ENCODE peak calls at places on chromosomes 16 and 17, in seven cellular contexts. M is heart left ventricle, Y is uterus, C is tibial nerve, D is AG04450, V is BJ, I is left ventricle myocardium inferior. U is an unnamed sample.

GRCh38 chr17:17844500-17844899 is 7.7 kb upstream of the SREBF1 start:
- DNase-seq in M (no peak), Y (no peak), C (no peak), D (no peak), V (no peak), I (no peak), U (no peak)

GRCh38 chr17:44044092-44044491 is 22.4 kb downstream of the LSM12 start:
- DNase-seq in M (no peak), Y (peak), C (no peak), D (no peak), V (no peak), I (no peak), U (peak)

GRCh38 chr17:1232786-1233185 is 37.5 kb upstream of the BHLHA9 start:
- DNase-seq in M (no peak), Y (no peak), C (no peak), D (peak), V (peak), I (no peak), U (no peak)

GRCh38 chr16:58883131-58883530 is 149.0 kb upstream of the GOT2 start:
- DNase-seq in M (no peak), Y (no peak), C (no peak), D (no peak), V (no peak), I (no peak), U (no peak)

GRCh38 chr16:83247767-83248372 is 559.9 kb upstream of the HSBP1 start:
- DNase-seq in M (no peak), Y (no peak), C (no peak), D (no peak), V (no peak), I (no peak), U (no peak)

GRCh38 chr16:85321856-85322271 is 209.6 kb upstream of the CIBAR2 start:
- DNase-seq in M (peak), Y (peak), C (peak), D (peak), V (peak), I (peak), U (peak)

GRCh38 chr17:5877948-5878347 is 192.2 kb upstream of the WSCD1 start:
- DNase-seq in M (no peak), Y (no peak), C (no peak), D (no peak), V (no peak), I (peak), U (no peak)

GRCh38 chr17:31488264-31488981 is 96.9 kb downstream of the RAB11FIP4 start:
- DNase-seq in M (peak), Y (no peak), C (no peak), D (no peak), V (no peak), I (no peak), U (no peak)

GRCh38 chr17:30239089-30239462 is 3.6 kb upstream of the SLC6A4 start:
- DNase-seq in M (no peak), Y (no peak), C (no peak), D (no peak), V (no peak), I (no peak), U (no peak)

GRCh38 chr16:12455287-12455798 is 348.3 kb downstream of the CPPED1 start:
- DNase-seq in M (peak), Y (no peak), C (no peak), D (no peak), V (no peak), I (peak), U (no peak)

GRCh38 chr17:82113941-82114340 is 15.9 kb upstream of the FASN start:
- DNase-seq in M (no peak), Y (no peak), C (no peak), D (no peak), V (no peak), I (no peak), U (no peak)

GRCh38 chr16:49952386-49952785 is 72.6 kb upstream of the CNEP1R1 start:
- DNase-seq in M (no peak), Y (no peak), C (no peak), D (no peak), V (no peak), I (no peak), U (no peak)

GRCh38 chr16:27444015-27444414 is 42.0 kb downstream of the IL21R start:
- DNase-seq in M (no peak), Y (no peak), C (no peak), D (no peak), V (no peak), I (no peak), U (no peak)

GRCh38 chr17:50180066-50180465 is 14.3 kb downstream of the SGCA start:
- DNase-seq in M (peak), Y (no peak), C (no peak), D (no peak), V (no peak), I (no peak), U (no peak)

GRCh38 chr16:74903095-74903494 is 81.8 kb downstream of the WDR59 start:
- DNase-seq in M (no peak), Y (no peak), C (no peak), D (no peak), V (no peak), I (no peak), U (no peak)

GRCh38 chr17:10117581-10118001 is 80.8 kb downstream of the GAS7 start:
- DNase-seq in M (no peak), Y (no peak), C (no peak), D (no peak), V (no peak), I (peak), U (no peak)

GRCh38 chr16:85350973-85351372 is 238.7 kb upstream of the CIBAR2 start:
- DNase-seq in M (peak), Y (peak), C (peak), D (peak), V (peak), I (peak), U (peak)

GRCh38 chr17:63962298-63962744 is 10.4 kb downstream of the SCN4A start:
- DNase-seq in M (no peak), Y (no peak), C (no peak), D (no peak), V (no peak), I (no peak), U (no peak)

GRCh38 chr16:88130681-88131080 is 179.4 kb downstream of the BANP start:
- DNase-seq in M (no peak), Y (no peak), C (no peak), D (no peak), V (no peak), I (no peak), U (no peak)

GRCh38 chr16:21625026-21625425 is 25.6 kb downstream of the METTL9 start:
- DNase-seq in M (no peak), Y (no peak), C (no peak), D (no peak), V (no peak), I (no peak), U (no peak)

GRCh38 chr17:7523033-7523432 is 25.8 kb upstream of the TNFSF12 start:
- DNase-seq in M (no peak), Y (no peak), C (no peak), D (no peak), V (no peak), I (no peak), U (no peak)

GRCh38 chr16:16012144-16012543 is 62.7 kb downstream of the ABCC1 start:
- DNase-seq in M (no peak), Y (no peak), C (no peak), D (no peak), V (no peak), I (no peak), U (no peak)

GRCh38 chr17:80432350-80432955 is 17.5 kb downstream of the ENDOV start:
- DNase-seq in M (peak), Y (no peak), C (no peak), D (no peak), V (no peak), I (no peak), U (no peak)
- H3K4me3 ChIP-seq in M (no peak), Y (no peak), C (no peak), D (no peak), V (no peak), I (no peak), U (no peak)

GRCh38 chr17:45895304-45895968 is 1.1 kb downstream of the MAPT start:
- DNase-seq in M (no peak), Y (no peak), C (no peak), D (no peak), V (no peak), I (peak), U (no peak)

GRCh38 chr17:45894022-45894784 is at the start of gene MAPT:
- DNase-seq in M (peak), Y (peak), C (peak), D (peak), V (peak), I (peak), U (peak)

GRCh38 chr17:45895969-45896793 is 1.8 kb downstream of the MAPT start:
- DNase-seq in M (no peak), Y (no peak), C (no peak), D (no peak), V (no peak), I (no peak), U (no peak)

GRCh38 chr17:45900136-45900535 is 5.8 kb downstream of the MAPT start:
- DNase-seq in M (no peak), Y (no peak), C (no peak), D (no peak), V (no peak), I (no peak), U (no peak)

GRCh38 chr17:45896803-45897693 is 2.7 kb downstream of the MAPT start:
- DNase-seq in M (no peak), Y (no peak), C (no peak), D (no peak), V (no peak), I (no peak), U (no peak)
- H3K4me3 ChIP-seq in M (no peak), Y (no peak), C (no peak), D (no peak), V (no peak), I (peak), U (no peak)

GRCh38 chr17:28506763-28507487 is 777 bp downstream of the FOXN1 start:
- DNase-seq in M (peak), Y (no peak), C (no peak), D (no peak), V (no peak), I (no peak), U (no peak)
- H3K4me3 ChIP-seq in M (no peak), Y (no peak), C (no peak), D (no peak), V (no peak), I (no peak), U (no peak)

GRCh38 chr17:77474292-77474988 is 333.7 kb downstream of the SEC14L1 start:
- DNase-seq in M (peak), Y (no peak), C (no peak), D (no peak), V (no peak), I (no peak), U (no peak)

GRCh38 chr17:77470800-77471733 is 330.3 kb downstream of the SEC14L1 start:
- DNase-seq in M (no peak), Y (peak), C (no peak), D (no peak), V (no peak), I (peak), U (peak)

GRCh38 chr17:77471984-77472836 is 331.4 kb downstream of the SEC14L1 start:
- DNase-seq in M (no peak), Y (peak), C (no peak), D (no peak), V (no peak), I (no peak), U (peak)

GRCh38 chr17:77473615-77474226 is 333.0 kb downstream of the SEC14L1 start:
- DNase-seq in M (no peak), Y (no peak), C (no peak), D (no peak), V (no peak), I (no peak), U (no peak)

DNA sequence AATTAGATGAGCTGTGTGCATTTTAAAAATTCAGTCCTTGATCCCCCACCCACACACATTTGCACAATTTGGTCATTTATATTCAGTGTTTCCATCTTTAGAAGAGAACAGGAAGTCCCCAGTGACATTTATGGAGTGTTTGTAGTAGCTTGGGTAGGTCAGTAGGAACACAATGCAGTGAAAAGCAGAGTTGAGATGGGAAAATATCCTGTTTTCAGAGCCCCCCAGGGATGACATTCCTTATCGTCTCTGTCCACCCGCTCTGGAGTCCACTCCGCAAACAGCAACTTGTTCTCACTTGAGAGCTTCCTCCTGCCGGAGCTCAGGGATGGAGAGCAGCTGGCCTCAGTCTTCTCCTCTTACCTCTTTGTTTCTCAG is 332.1 kb downstream of the SEC14L1 start:
- DNase-seq in M (no peak), Y (no peak), C (no peak), D (no peak), V (no peak), I (no peak), U (no peak)
- H3K4me3 ChIP-seq in M (no peak), Y (no peak), C (no peak), D (no peak), V (no peak), I (peak), U (no peak)

GRCh38 chr16:90047714-90048346 is 28.6 kb upstream of the DBNDD1 start:
- DNase-seq in M (no peak), Y (peak), C (no peak), D (no peak), V (no peak), I (no peak), U (no peak)

GRCh38 chr16:90046971-90047713 is 27.9 kb upstream of the DBNDD1 start:
- DNase-seq in M (no peak), Y (peak), C (peak), D (no peak), V (no peak), I (peak), U (no peak)

GRCh38 chr16:90050969-90051368 is 26.2 kb downstream of the PRDM7 start:
- DNase-seq in M (no peak), Y (no peak), C (no peak), D (no peak), V (no peak), I (no peak), U (no peak)

GRCh38 chr16:90048347-90048722 is 28.8 kb downstream of the PRDM7 start:
- DNase-seq in M (no peak), Y (no peak), C (no peak), D (no peak), V (no peak), I (no peak), U (no peak)

DNA sequence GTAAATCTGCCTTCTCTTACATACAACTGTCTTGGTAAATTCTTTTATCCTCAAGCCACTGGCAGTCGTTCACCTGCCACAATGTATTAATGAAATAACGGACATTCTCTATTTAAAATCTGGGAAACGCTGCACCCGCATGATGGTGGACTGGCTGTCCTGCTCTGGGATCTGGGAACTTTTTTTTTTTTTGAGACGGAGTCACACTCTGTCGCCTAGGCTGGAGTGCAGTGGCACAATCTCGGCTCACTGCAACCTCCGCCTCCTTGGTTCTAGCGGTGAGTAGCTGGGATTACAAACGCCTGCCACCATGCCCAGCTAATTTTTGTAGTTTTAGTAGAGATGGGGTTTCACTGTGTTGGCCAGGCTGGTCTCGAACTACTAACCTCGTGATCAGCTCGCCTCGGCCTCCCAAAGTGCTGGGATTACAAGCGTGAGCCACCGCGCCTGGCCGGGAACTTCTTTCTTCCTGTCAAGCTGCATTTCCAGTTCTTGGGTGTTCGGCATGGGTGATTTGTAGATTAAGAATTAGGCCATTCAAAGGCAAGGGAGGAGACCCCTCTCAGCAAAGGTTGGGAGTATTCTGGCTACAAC is 28.3 kb downstream of the PRDM7 start:
- DNase-seq in M (no peak), Y (no peak), C (no peak), D (no peak), V (no peak), I (no peak), U (no peak)
- H3K4me3 ChIP-seq in M (no peak), Y (no peak), C (no peak), D (no peak), V (no peak), I (no peak), U (no peak)

DNA sequence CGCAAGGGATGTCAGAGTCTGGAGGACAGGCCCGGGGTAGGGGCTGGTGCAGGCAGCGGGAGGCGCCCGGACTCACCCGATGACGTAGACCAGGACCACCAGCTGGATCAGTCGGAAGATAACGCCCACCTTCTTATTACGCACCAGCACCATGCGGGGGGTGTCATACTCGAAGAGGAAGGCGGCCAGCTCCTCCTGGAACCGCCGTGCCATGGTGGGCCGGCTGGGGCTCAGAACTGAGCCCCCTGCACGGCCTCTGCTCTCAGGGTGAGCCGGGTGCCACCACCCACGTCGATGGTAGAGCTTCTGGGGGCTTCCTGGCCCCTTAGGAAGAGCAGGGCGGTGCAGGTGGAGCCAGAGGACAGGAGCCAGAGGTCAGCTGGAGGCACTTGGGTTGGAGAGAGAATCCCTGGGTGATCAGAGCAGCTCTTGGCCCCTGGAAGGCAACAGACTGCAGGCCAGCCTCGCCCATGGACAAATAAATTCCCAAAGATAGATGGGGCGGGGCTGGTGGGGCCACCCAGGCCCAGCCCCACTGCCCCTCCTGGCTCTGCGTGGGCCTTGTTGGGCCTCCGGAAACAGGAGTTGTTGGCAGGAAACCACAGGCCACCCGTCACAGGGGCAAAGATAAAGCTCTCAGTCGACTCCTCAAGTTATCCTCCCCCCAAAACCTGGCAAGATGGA is at the start of gene P2RX1:
- DNase-seq in M (no peak), Y (no peak), C (no peak), D (no peak), V (no peak), I (no peak), U (no peak)
- H3K4me3 ChIP-seq in M (no peak), Y (no peak), C (no peak), D (no peak), V (no peak), I (no peak), U (no peak)